ENCODE peak calls at places on chromosomes 16 and 17, in five cellular contexts. T is brain microvascular endothelial cell, A is colonic mucosa, N is thyroid gland, K is iris pigment epithelial cell. U is an unnamed sample.
A peak's percentile ranks its signal among the peaks of the same experiment; 100 is the strongest.

GRCh38 chr17:3986270-3986938 is 22.2 kb upstream of the ATP2A3 start:
- DNase-seq in T (no peak), A (no peak), N (no peak), K (no peak), U (no peak)

GRCh38 chr16:56603589-56603988 is 4.8 kb upstream of the MT2A start:
- DNase-seq in T (peak; percentile 34), A (peak; percentile 53), N (peak; percentile 68), K (peak; percentile 32), U (no peak)

GRCh38 chr17:3683054-3683511 is 12.9 kb downstream of the P2RX5 start:
- DNase-seq in T (no peak), A (no peak), N (no peak), K (no peak), U (no peak)

GRCh38 chr17:47987240-47987835 is 16.4 kb downstream of the CDK5RAP3 start:
- DNase-seq in T (no peak), A (no peak), N (peak; percentile 82), K (no peak), U (peak; percentile 44)

GRCh38 chr17:83026311-83026811 is 53.0 kb upstream of the METRNL start:
- DNase-seq in T (no peak), A (peak; percentile 14), N (no peak), K (no peak), U (no peak)

GRCh38 chr17:27748360-27748825 is 51.9 kb downstream of the NOS2 start:
- DNase-seq in T (no peak), A (no peak), N (no peak), K (no peak), U (no peak)

GRCh38 chr17:19645608-19646250 is 2.8 kb upstream of the ALDH3A2 start:
- DNase-seq in T (peak; percentile 10), A (peak; percentile 71), N (no peak), K (peak; percentile 30), U (peak; percentile 19)

GRCh38 chr17:2123467-2124251 is 68.8 kb downstream of the HIC1 start:
- DNase-seq in T (no peak), A (peak; percentile 69), N (no peak), K (peak; percentile 45), U (peak; percentile 52)